ENCODE peak calls at places on chromosomes 7 and 10, in seven cellular contexts. W is AML-193; C is HCT116; I is amygdala; S is stimulated activated CD4-positive, alpha-beta T cell treated with anti-CD3 and anti-CD28 coated beads, Interleukin-12 subunit alpha, Interleukin-12 subunit beta, amount 100 ng/mL, for 4 hours; L is tibial nerve; X is endothelial cell. Y is an unnamed sample.

GRCh38 chr7:87875151-87876039 is 765 bp downstream of the SLC25A40 start:
- DNase-seq in W (no peak), C (no peak), I (peak), S (no peak), L (no peak), X (no peak), Y (no peak)

GRCh38 chr10:86102031-86102430 is 264.6 kb downstream of the GRID1 start:
- DNase-seq in W (no peak), C (no peak), I (no peak), S (no peak), L (no peak), X (no peak), Y (no peak)

GRCh38 chr10:118818621-118819221 is 64.0 kb upstream of the CACUL1 start:
- DNase-seq in W (no peak), C (no peak), I (peak), S (no peak), L (no peak), X (no peak), Y (peak)

GRCh38 chr10:93921338-93921737 is 27.6 kb downstream of the SLC35G1 start:
- DNase-seq in W (no peak), C (no peak), I (no peak), S (peak), L (no peak), X (peak), Y (no peak)

GRCh38 chr7:99562832-99563231 is 4.4 kb downstream of the ZNF655 start:
- DNase-seq in W (no peak), C (peak), I (no peak), S (no peak), L (no peak), X (no peak), Y (peak)

GRCh38 chr7:116377721-116378120 is 121.8 kb upstream of the CAV2 start:
- DNase-seq in W (no peak), C (no peak), I (no peak), S (no peak), L (no peak), X (no peak), Y (no peak)

GRCh38 chr10:103481974-103482531 is 3.0 kb upstream of the CALHM3 start:
- DNase-seq in W (peak), C (peak), I (no peak), S (no peak), L (no peak), X (peak), Y (no peak)

GRCh38 chr7:16026253-16027020 is 340.0 kb upstream of the MEOX2 start:
- DNase-seq in W (no peak), C (no peak), I (no peak), S (no peak), L (no peak), X (no peak), Y (no peak)

GRCh38 chr10:30215131-30215530 is 133.9 kb downstream of the MTPAP start:
- DNase-seq in W (no peak), C (no peak), I (no peak), S (no peak), L (no peak), X (no peak), Y (no peak)

GRCh38 chr10:78806805-78807221 is 262.0 kb upstream of the ZMIZ1 start:
- DNase-seq in W (no peak), C (no peak), I (no peak), S (no peak), L (no peak), X (no peak), Y (no peak)

GRCh38 chr7:158469396-158470051 is 118.1 kb downstream of the PTPRN2 start:
- DNase-seq in W (no peak), C (no peak), I (no peak), S (no peak), L (no peak), X (no peak), Y (no peak)

GRCh38 chr7:45032421-45032820 is 32.4 kb downstream of the CCM2 start:
- DNase-seq in W (no peak), C (no peak), I (no peak), S (no peak), L (no peak), X (no peak), Y (no peak)

GRCh38 chr10:34814228-34815173 is 595 bp downstream of the PARD3 start:
- DNase-seq in W (no peak), C (no peak), I (peak), S (no peak), L (no peak), X (peak), Y (no peak)

GRCh38 chr7:46283852-46284251 is 362.8 kb upstream of the IGFBP3 start:
- DNase-seq in W (no peak), C (no peak), I (no peak), S (no peak), L (no peak), X (no peak), Y (no peak)

GRCh38 chr10:7408494-7409044 is 2.3 kb downstream of the SFMBT2 start:
- DNase-seq in W (peak), C (no peak), I (peak), S (peak), L (no peak), X (peak), Y (peak)

GRCh38 chr10:126407831-126408230 is 19.6 kb upstream of the ADAM12 start:
- DNase-seq in W (no peak), C (no peak), I (no peak), S (no peak), L (no peak), X (no peak), Y (no peak)

GRCh38 chr7:116071629-116072028 is 41.1 kb upstream of the TFEC start:
- DNase-seq in W (no peak), C (no peak), I (no peak), S (no peak), L (no peak), X (no peak), Y (no peak)

GRCh38 chr7:44175730-44176129 is 13.5 kb downstream of the GCK start:
- DNase-seq in W (no peak), C (no peak), I (no peak), S (no peak), L (no peak), X (no peak), Y (no peak)

GRCh38 chr7:31633454-31633853 is 53.6 kb upstream of the PPP1R17 start:
- DNase-seq in W (no peak), C (no peak), I (no peak), S (no peak), L (no peak), X (no peak), Y (no peak)